ENCODE peak calls at places on chromosomes 1 and 21, in five cellular contexts. P is prostate gland, M is stomach, F is omental fat pad, E is dorsolateral prefrontal cortex. C is an unnamed sample.

GRCh38 chr1:154730251-154730650 is 122.3 kb upstream of the ADAR start:
- DNase-seq in E (no peak), M (no peak), F (no peak), P (no peak), C (no peak)

GRCh38 chr1:7609311-7609994 is 161.6 kb upstream of the VAMP3 start:
- DNase-seq in F (no peak), E (no peak), P (no peak), M (no peak), C (no peak)

GRCh38 chr1:51093566-51093965 is 8.5 kb upstream of the C1orf185 start:
- DNase-seq in F (no peak), P (no peak), M (no peak), E (no peak), C (no peak)

GRCh38 chr1:220769205-220769604 is 17.5 kb upstream of the MTARC1 start:
- DNase-seq in E (no peak), M (no peak), F (no peak), P (no peak), C (no peak)

GRCh38 chr1:53698381-53698980 is 40.5 kb downstream of the GLIS1 start:
- DNase-seq in F (no peak), M (no peak), P (no peak), E (no peak), C (no peak)

GRCh38 chr1:235366286-235366685 is 941 bp upstream of the TBCE start:
- DNase-seq in F (no peak), M (no peak), E (no peak), P (no peak), C (no peak)

GRCh38 chr1:161037661-161038522 is 872 bp downstream of the TSTD1 start:
- DNase-seq in F (no peak), M (no peak), E (no peak), P (peak), C (no peak)

GRCh38 chr1:181099152-181100014 is 10.9 kb downstream of the IER5 start:
- DNase-seq in M (no peak), E (no peak), P (no peak), F (no peak), C (no peak)

GRCh38 chr1:108211014-108211413 is 10.9 kb upstream of the SLC25A24 start:
- DNase-seq in E (no peak), P (no peak), F (no peak), M (no peak), C (no peak)

GRCh38 chr1:183279835-183280234 is 93.8 kb downstream of the LAMC2 start:
- DNase-seq in E (no peak), M (peak), F (peak), P (no peak), C (no peak)

GRCh38 chr21:34367320-34367935 is 3.6 kb downstream of the KCNE2 start:
- DNase-seq in E (no peak), F (no peak), P (peak), M (peak), C (no peak)

GRCh38 chr1:213231795-213232231 is 180.8 kb downstream of the RPS6KC1 start:
- DNase-seq in E (no peak), M (no peak), P (no peak), F (no peak), C (no peak)

GRCh38 chr1:63935553-63935952 is 161.7 kb downstream of the ROR1 start:
- DNase-seq in M (no peak), E (no peak), P (no peak), F (no peak), C (no peak)

GRCh38 chr1:45304311-45305081 is 22.2 kb upstream of the HPDL start:
- DNase-seq in P (peak), E (no peak), M (peak), F (no peak), C (no peak)

GRCh38 chr1:221723918-221724263 is 18.0 kb downstream of the DUSP10 start:
- DNase-seq in P (no peak), F (no peak), M (no peak), E (no peak), C (no peak)

GRCh38 chr1:7432896-7433380 is 338.2 kb upstream of the VAMP3 start:
- DNase-seq in M (no peak), F (no peak), E (no peak), P (no peak), C (no peak)

GRCh38 chr1:23673086-23673813 is 18.4 kb upstream of the RPL11 start:
- DNase-seq in E (no peak), M (peak), F (no peak), P (no peak), C (no peak)

GRCh38 chr1:177505905-177506590 is 335.3 kb downstream of the BRINP2 start:
- DNase-seq in P (no peak), E (no peak), M (no peak), F (no peak), C (no peak)

DNA sequence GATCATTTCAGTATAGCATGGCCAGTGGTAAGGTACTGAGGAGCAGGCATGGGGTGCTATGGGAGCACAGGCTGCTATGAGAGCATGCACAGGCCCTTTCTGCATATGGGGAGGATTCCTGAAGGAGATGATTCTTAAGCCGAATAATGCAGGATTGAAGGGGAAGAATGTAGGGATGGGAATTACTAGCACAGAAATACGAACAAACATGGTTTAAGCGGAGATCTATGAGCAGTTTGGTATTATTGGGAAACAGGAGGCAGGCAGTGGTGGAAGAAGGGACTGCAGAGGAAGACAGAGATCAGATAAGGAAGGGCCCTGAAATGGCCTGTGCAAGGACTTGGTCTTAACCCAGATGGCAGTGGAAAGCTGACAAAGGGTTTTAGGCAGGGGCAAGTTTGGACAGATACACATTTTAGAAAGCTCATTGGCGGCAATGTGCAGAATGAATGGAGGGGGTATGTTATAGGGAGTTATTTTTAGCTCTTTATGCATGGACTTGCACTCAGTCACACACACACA is 1.7 kb downstream of the OSCP1 start:
- DNase-seq in E (no peak), M (no peak), P (peak), F (no peak), C (no peak)
- TF ChIP-seq CTCF in E (no peak), M (no peak), P (no peak), F (no peak), C (no peak)

GRCh38 chr1:79353224-79353623 is 346.7 kb upstream of the ADGRL4 start:
- DNase-seq in P (peak), M (peak), F (no peak), E (no peak), C (no peak)
- TF ChIP-seq CTCF in P (no peak), M (peak), F (no peak), E (no peak), C (peak)

GRCh38 chr1:233444484-233444883 is 117.0 kb downstream of the MAP3K21 start:
- DNase-seq in P (no peak), F (no peak), M (no peak), E (no peak), C (no peak)
- TF ChIP-seq CTCF in P (no peak), F (no peak), M (no peak), E (no peak), C (no peak)

GRCh38 chr1:27471476-27471875 is 18.5 kb downstream of the WASF2 start:
- DNase-seq in M (no peak), F (no peak), P (no peak), E (no peak), C (no peak)
- TF ChIP-seq CTCF in M (no peak), F (no peak), P (no peak), E (no peak), C (no peak)

GRCh38 chr1:226364129-226364899 is 43.6 kb downstream of the PARP1 start:
- DNase-seq in M (no peak), F (no peak), P (peak), E (no peak), C (no peak)
- TF ChIP-seq CTCF in M (no peak), F (no peak), P (no peak), E (no peak), C (no peak)

GRCh38 chr1:205741681-205742080 is 8.3 kb downstream of the NUCKS1 start:
- DNase-seq in F (no peak), M (no peak), P (no peak), E (no peak), C (no peak)

GRCh38 chr1:205744403-205744802 is 5.6 kb downstream of the NUCKS1 start:
- DNase-seq in P (no peak), E (no peak), F (no peak), M (no peak), C (no peak)

GRCh38 chr1:205743977-205744376 is 6.0 kb downstream of the NUCKS1 start:
- DNase-seq in E (no peak), F (no peak), M (no peak), P (no peak), C (no peak)

GRCh38 chr1:205735218-205735617 is 14.8 kb downstream of the NUCKS1 start:
- DNase-seq in M (no peak), F (no peak), P (no peak), E (no peak), C (no peak)

GRCh38 chr1:205739348-205740160 is 10.4 kb downstream of the NUCKS1 start:
- DNase-seq in F (no peak), M (no peak), P (no peak), E (no peak), C (no peak)
- TF ChIP-seq CTCF in F (no peak), M (no peak), P (no peak), E (no peak), C (no peak)

DNA sequence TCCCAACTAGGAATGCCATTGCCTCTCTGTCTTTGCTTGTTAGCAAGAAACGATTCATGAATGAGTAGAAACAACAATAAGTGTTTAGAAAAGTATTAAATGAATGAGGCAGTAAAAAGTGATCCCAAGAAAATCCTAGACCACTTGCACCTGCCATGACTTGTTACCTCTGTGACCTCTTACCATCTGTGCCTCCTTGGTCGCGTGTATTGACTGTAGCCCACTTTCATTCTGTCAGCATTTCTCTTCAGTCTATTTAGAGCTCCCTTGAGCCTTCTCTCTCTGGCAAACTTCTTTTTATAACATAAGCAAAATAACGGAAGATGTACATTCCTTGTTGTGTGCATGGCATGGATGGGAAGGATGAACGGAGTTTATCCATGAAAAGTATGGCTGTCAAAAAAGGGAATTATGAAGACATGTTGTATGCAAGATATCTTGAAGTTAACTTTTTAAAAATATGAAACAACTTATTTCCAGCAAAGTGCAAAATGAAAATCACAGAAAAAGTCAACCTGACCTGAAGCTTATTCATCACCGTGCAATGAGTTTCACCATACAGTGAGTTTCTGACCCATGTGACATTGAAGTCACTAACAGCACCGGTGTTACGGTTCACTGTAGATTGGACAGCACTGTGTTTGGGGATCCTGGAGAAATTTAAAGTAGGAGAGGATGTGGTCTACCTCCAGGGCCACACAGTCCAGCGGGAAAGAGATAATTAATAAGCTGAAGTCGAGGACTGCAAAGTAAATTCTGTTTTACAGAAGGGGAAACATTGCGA is 47.7 kb downstream of the KCNK1 start:
- DNase-seq in M (no peak), E (no peak), P (no peak), F (no peak), C (no peak)
- TF ChIP-seq CTCF in M (no peak), E (no peak), P (no peak), F (no peak), C (no peak)

GRCh38 chr1:157124855-157125254 is 13.3 kb downstream of the ETV3 start:
- DNase-seq in P (no peak), E (no peak), M (no peak), F (no peak), C (no peak)
- TF ChIP-seq CTCF in P (no peak), E (no peak), M (no peak), F (no peak), C (no peak)

GRCh38 chr1:248243204-248243603 is 12.0 kb downstream of the OR2M4 start:
- DNase-seq in E (no peak), F (no peak), M (no peak), P (no peak), C (no peak)
- TF ChIP-seq CTCF in E (peak), F (no peak), M (peak), P (peak), C (peak)